ENCODE peak calls at places on chromosome 11, in ten cellular contexts. P is testis, Y is adrenal gland, C is upper lobe of right lung, A is ovary, X is MM.1S, M is heart left ventricle, W is kidney epithelial cell, B is HCT116, J is bronchial epithelial cell. G is an unnamed sample. For H3K36me3, the result is how much of the 10 kb centered on the place peaks cover.

GRCh38 chr11:17197431-17197898 is 10.3 kb downstream of the PIK3C2A start:
- DNase-seq in C (no peak), P (no peak), W (no peak), J (peak), X (no peak), A (no peak), M (no peak), Y (no peak), B (no peak), G (no peak)

GRCh38 chr11:12936200-12936599 is 72.9 kb upstream of the RASSF10 start:
- DNase-seq in W (no peak), X (no peak), C (no peak), A (no peak), J (no peak), M (no peak), P (no peak), Y (no peak), B (no peak), G (no peak)

GRCh38 chr11:32893947-32894827 is 1.6 kb downstream of the QSER1 start:
- DNase-seq in Y (peak), B (peak), C (no peak), A (peak), M (no peak), X (peak), J (peak), P (peak), W (peak), G (no peak)

GRCh38 chr11:123111465-123111864 is 49.5 kb upstream of the HSPA8 start:
- DNase-seq in Y (no peak), P (no peak), C (no peak), J (peak), A (no peak), M (no peak), W (no peak), B (peak), X (peak), G (no peak)

GRCh38 chr11:123505546-123506299 is 75.7 kb downstream of the GRAMD1B start:
- DNase-seq in X (no peak), A (no peak), W (peak), M (no peak), P (no peak), C (no peak), J (no peak), B (no peak), Y (no peak), G (no peak)

GRCh38 chr11:122375687-122376399 is 259.8 kb upstream of the BLID start:
- DNase-seq in C (no peak), X (no peak), A (no peak), P (no peak), Y (no peak), J (peak), B (peak), M (no peak), W (no peak), G (no peak)

GRCh38 chr11:34044664-34045485 is 6.7 kb upstream of the CAPRIN1 start:
- DNase-seq in A (no peak), C (peak), W (no peak), J (peak), X (peak), P (no peak), B (peak), Y (peak), M (no peak), G (no peak)

GRCh38 chr11:96782632-96783031 is 392.8 kb downstream of the JRKL start:
- DNase-seq in M (no peak), P (no peak), X (no peak), C (no peak), J (peak), B (no peak), Y (no peak), W (no peak), A (no peak), G (no peak)

GRCh38 chr11:44969853-44970252 is 19.2 kb upstream of the TP53I11 start:
- DNase-seq in C (no peak), P (no peak), X (no peak), Y (no peak), J (no peak), M (no peak), B (no peak), A (no peak), W (no peak), G (no peak)

DNA sequence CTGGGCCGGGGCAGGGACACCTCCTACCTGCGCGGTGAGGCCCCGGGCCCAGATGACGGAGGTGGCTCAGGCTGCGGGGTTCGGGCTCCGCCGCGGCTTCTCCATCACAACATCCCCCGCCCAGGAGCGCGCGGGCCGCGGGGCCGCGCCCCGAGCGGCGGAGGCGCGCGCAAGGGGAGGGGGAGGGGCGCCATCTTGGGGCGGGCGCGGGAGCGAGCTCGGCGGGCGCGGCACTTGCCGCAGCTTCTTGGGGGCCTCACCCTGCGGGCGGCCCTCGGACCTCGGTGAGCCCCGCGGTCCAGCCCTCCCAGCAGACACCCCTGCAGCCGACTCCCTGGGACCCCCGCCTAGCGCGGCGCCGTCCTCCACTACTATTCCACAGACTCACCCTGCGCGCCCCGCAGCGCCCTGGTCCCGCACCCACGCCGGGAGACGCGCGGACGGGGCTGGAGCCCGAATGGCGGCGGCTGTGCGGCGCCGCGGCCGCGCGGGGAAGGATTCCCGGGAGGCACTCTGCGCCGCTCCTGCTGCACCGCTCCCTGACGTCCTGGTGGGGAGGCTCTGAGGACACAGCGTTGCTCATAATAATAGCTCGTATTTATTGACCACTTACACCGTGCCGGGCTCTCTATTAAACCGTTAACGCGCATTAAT is at the start of gene APBB1:
- DNase-seq in W (no peak), P (peak), M (peak), X (peak), A (peak), Y (peak), B (no peak), C (peak), J (no peak), G (peak)
- TF ChIP-seq CTCF in W (peak), P (no peak), M (no peak), X (peak), A (peak), Y (no peak), B (no peak), C (peak), J (no peak), G (peak)

GRCh38 chr11:10758959-10759358 is 7.9 kb downstream of the CTR9 start:
- DNase-seq in C (no peak), P (no peak), J (peak), B (no peak), A (no peak), W (no peak), M (no peak), Y (no peak), X (no peak), G (no peak)
- H3K36me3 ChIP-seq in C (under half), P (under half), J (under half), B (half or more), A (under half), W (under half), M (under half), Y (half or more), X (under half), G (half or more)

GRCh38 chr11:4546876-4547275 is 1.9 kb downstream of the OR52M1 start:
- DNase-seq in C (no peak), J (no peak), X (no peak), W (no peak), Y (no peak), A (no peak), P (no peak), M (no peak), B (no peak), G (no peak)

GRCh38 chr11:4551346-4551979 is 6.5 kb downstream of the OR52M1 start:
- DNase-seq in X (no peak), W (no peak), Y (no peak), M (no peak), P (no peak), B (no peak), A (no peak), C (no peak), J (peak), G (no peak)
- TF ChIP-seq CTCF in X (peak), W (peak), Y (no peak), M (no peak), P (no peak), B (peak), A (no peak), C (peak), J (peak), G (no peak)

DNA sequence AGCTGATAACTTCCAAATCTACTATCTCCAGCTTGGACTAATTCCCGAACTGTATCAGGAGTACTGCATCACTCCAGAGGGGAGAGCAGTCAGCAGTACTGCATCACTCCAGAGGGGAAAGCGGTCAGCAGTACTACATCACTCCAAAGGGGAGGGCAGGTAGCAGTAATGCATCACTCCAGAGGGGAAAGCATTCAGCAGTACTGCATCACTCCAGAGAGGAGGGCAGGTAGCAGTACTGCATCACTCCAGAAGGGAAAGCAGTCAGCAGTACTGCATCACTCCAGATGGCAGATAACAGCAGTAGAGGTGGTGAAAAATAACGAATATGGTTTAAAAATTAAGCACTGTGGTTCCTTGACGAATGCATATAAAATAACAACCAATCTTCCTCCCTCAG is 8.4 kb downstream of the CWC15 start:
- DNase-seq in P (no peak), B (no peak), Y (no peak), C (no peak), X (no peak), W (no peak), J (no peak), M (no peak), A (no peak), G (no peak)
- H3K36me3 ChIP-seq in P (under half), B (half or more), Y (half or more), C (half or more), X (under half), W (under half), J (under half), M (half or more), A (under half), G (half or more)

GRCh38 chr11:77062924-77063323 is 3.8 kb upstream of the CAPN5 start:
- DNase-seq in Y (no peak), W (no peak), X (no peak), A (no peak), P (no peak), J (peak), B (no peak), C (no peak), M (no peak), G (no peak)
- TF ChIP-seq CTCF in Y (no peak), W (peak), X (no peak), A (no peak), P (no peak), J (peak), B (peak), C (no peak), M (no peak), G (no peak)

G was measured in left ventricle myocardium inferior.